ENCODE peak calls at places on chromosomes 5 and 9, in six cellular contexts. X is HL-60; A is osteocyte; F is CD8-positive, alpha-beta T cell; P is NCI-H774; G is NCI-H69. Y is an unnamed sample.

GRCh38 chr5:54109931-54110330 is 200.4 kb downstream of the ARL15 start:
- DNase-seq in P (no peak), A (no peak), X (no peak), G (peak; percentile 76), F (no peak), Y (no peak)

GRCh38 chr5:178672635-178673034 is 45.8 kb upstream of the CLK4 start:
- DNase-seq in A (no peak), P (no peak), X (no peak), F (no peak), G (no peak), Y (no peak)

GRCh38 chr5:142981886-142982820 is 212.0 kb downstream of the ARHGAP26 start:
- DNase-seq in A (no peak), P (peak; percentile 39), G (peak; percentile 91), F (no peak), X (no peak), Y (no peak)

GRCh38 chr5:14036947-14037346 is 92.5 kb upstream of the DNAH5 start:
- DNase-seq in A (no peak), F (no peak), X (no peak), G (no peak), P (no peak), Y (no peak)

GRCh38 chr5:56337715-56338319 is 104.7 kb upstream of the ANKRD55 start:
- DNase-seq in P (no peak), F (no peak), X (no peak), A (no peak), G (no peak), Y (no peak)

GRCh38 chr5:141866111-141866510 is 12.1 kb downstream of the PCDH1 start:
- DNase-seq in X (no peak), A (no peak), P (no peak), F (no peak), G (peak; percentile 49), Y (no peak)

GRCh38 chr5:14588758-14589543 is 7.4 kb downstream of the OTULINL start:
- DNase-seq in P (peak; percentile 51), A (no peak), X (no peak), F (no peak), G (peak; percentile 87), Y (no peak)

GRCh38 chr9:134412298-134412711 is 86.0 kb downstream of the RXRA start:
- DNase-seq in P (no peak), G (peak; percentile 31), A (no peak), X (peak; percentile 67), F (no peak), Y (no peak)

GRCh38 chr9:92026206-92027002 is 76.4 kb upstream of the ROR2 start:
- DNase-seq in P (no peak), G (no peak), A (peak; percentile 59), F (no peak), X (no peak), Y (no peak)

GRCh38 chr5:130335116-130335515 is 430.9 kb downstream of the CHSY3 start:
- DNase-seq in X (no peak), G (no peak), P (no peak), F (no peak), A (no peak), Y (no peak)

GRCh38 chr5:32100230-32100629 is 73.9 kb downstream of the GOLPH3 start:
- DNase-seq in P (no peak), X (no peak), A (peak; percentile 70), G (no peak), F (no peak), Y (no peak)